ENCODE peak calls at places on chromosome 6, in six cellular contexts. One of them, this sample, is unnamed.

GRCh38 chr6:137389150-137389664 is 105.0 kb downstream of the OLIG3 start:
- DNase-seq in lung microvascular endothelial cell: no peak
- DNase-seq in NCI-H1092: no peak
- DNase-seq in cardiac fibroblast: peak; percentile 23
- DNase-seq in germinal center: no peak
- DNase-seq in activated naive CD4-positive, alpha-beta T cell treated with Interleukin-2 at 50 U/mL for 16 hours: peak; percentile 78
- DNase-seq in this sample: peak; percentile 36

GRCh38 chr6:160013987-160014868 is 45.3 kb downstream of the IGF2R start:
- DNase-seq in lung microvascular endothelial cell: no peak
- DNase-seq in NCI-H1092: peak; percentile 22
- DNase-seq in cardiac fibroblast: peak; percentile 26
- DNase-seq in germinal center: no peak
- DNase-seq in activated naive CD4-positive, alpha-beta T cell treated with Interleukin-2 at 50 U/mL for 16 hours: peak; percentile 12
- DNase-seq in this sample: peak; percentile 14

GRCh38 chr6:138465007-138465645 is 34.2 kb downstream of the NHSL1 start:
- DNase-seq in lung microvascular endothelial cell: peak; percentile 29
- DNase-seq in NCI-H1092: no peak
- DNase-seq in cardiac fibroblast: peak; percentile 98
- DNase-seq in germinal center: no peak
- DNase-seq in activated naive CD4-positive, alpha-beta T cell treated with Interleukin-2 at 50 U/mL for 16 hours: no peak
- DNase-seq in this sample: peak; percentile 92

GRCh38 chr6:143110572-143110971 is 49.9 kb downstream of the AIG1 start:
- DNase-seq in lung microvascular endothelial cell: no peak
- DNase-seq in NCI-H1092: no peak
- DNase-seq in cardiac fibroblast: peak; percentile 60
- DNase-seq in germinal center: no peak
- DNase-seq in activated naive CD4-positive, alpha-beta T cell treated with Interleukin-2 at 50 U/mL for 16 hours: no peak
- DNase-seq in this sample: no peak

GRCh38 chr6:166627039-166627874 is at the start of gene RPS6KA2:
- DNase-seq in lung microvascular endothelial cell: peak; percentile 100
- DNase-seq in NCI-H1092: peak; percentile 100
- DNase-seq in cardiac fibroblast: peak; percentile 100
- DNase-seq in germinal center: peak; percentile 98
- DNase-seq in activated naive CD4-positive, alpha-beta T cell treated with Interleukin-2 at 50 U/mL for 16 hours: peak; percentile 100
- DNase-seq in this sample: peak; percentile 100

GRCh38 chr6:161273752-161274487 is at the start of gene AGPAT4:
- DNase-seq in lung microvascular endothelial cell: peak; percentile 96
- DNase-seq in NCI-H1092: peak; percentile 94
- DNase-seq in cardiac fibroblast: peak; percentile 98
- DNase-seq in germinal center: peak; percentile 67
- DNase-seq in activated naive CD4-positive, alpha-beta T cell treated with Interleukin-2 at 50 U/mL for 16 hours: peak; percentile 62
- DNase-seq in this sample: peak; percentile 98

GRCh38 chr6:27126815-27127537 is 120.5 kb upstream of the PRSS16 start:
- DNase-seq in lung microvascular endothelial cell: peak; percentile 93
- DNase-seq in NCI-H1092: no peak
- DNase-seq in cardiac fibroblast: peak; percentile 95
- DNase-seq in germinal center: peak; percentile 75
- DNase-seq in activated naive CD4-positive, alpha-beta T cell treated with Interleukin-2 at 50 U/mL for 16 hours: peak; percentile 80
- DNase-seq in this sample: peak; percentile 95

GRCh38 chr6:107361568-107362270 is 97.6 kb downstream of the PDSS2 start:
- DNase-seq in lung microvascular endothelial cell: no peak
- DNase-seq in NCI-H1092: no peak
- DNase-seq in cardiac fibroblast: peak; percentile 82
- DNase-seq in germinal center: no peak
- DNase-seq in activated naive CD4-positive, alpha-beta T cell treated with Interleukin-2 at 50 U/mL for 16 hours: no peak
- DNase-seq in this sample: peak; percentile 62

GRCh38 chr6:25371037-25371347 is 91.8 kb downstream of the CARMIL1 start:
- DNase-seq in lung microvascular endothelial cell: no peak
- DNase-seq in NCI-H1092: no peak
- DNase-seq in cardiac fibroblast: no peak
- DNase-seq in germinal center: no peak
- DNase-seq in activated naive CD4-positive, alpha-beta T cell treated with Interleukin-2 at 50 U/mL for 16 hours: no peak
- DNase-seq in this sample: no peak

GRCh38 chr6:42211726-42212125 is 5.9 kb downstream of the MRPS10 start:
- DNase-seq in lung microvascular endothelial cell: no peak
- DNase-seq in NCI-H1092: no peak
- DNase-seq in cardiac fibroblast: no peak
- DNase-seq in germinal center: no peak
- DNase-seq in activated naive CD4-positive, alpha-beta T cell treated with Interleukin-2 at 50 U/mL for 16 hours: no peak
- DNase-seq in this sample: no peak

GRCh38 chr6:83126807-83127206 is 59.3 kb downstream of the DOP1A start:
- DNase-seq in lung microvascular endothelial cell: no peak
- DNase-seq in NCI-H1092: no peak
- DNase-seq in cardiac fibroblast: no peak
- DNase-seq in germinal center: no peak
- DNase-seq in activated naive CD4-positive, alpha-beta T cell treated with Interleukin-2 at 50 U/mL for 16 hours: no peak
- DNase-seq in this sample: no peak

GRCh38 chr6:83824831-83825230 is 28.3 kb upstream of the RIPPLY2 start:
- DNase-seq in lung microvascular endothelial cell: peak; percentile 55
- DNase-seq in NCI-H1092: no peak
- DNase-seq in cardiac fibroblast: no peak
- DNase-seq in germinal center: no peak
- DNase-seq in activated naive CD4-positive, alpha-beta T cell treated with Interleukin-2 at 50 U/mL for 16 hours: no peak
- DNase-seq in this sample: no peak

GRCh38 chr6:111487656-111488055 is 4.6 kb upstream of the REV3L start:
- DNase-seq in lung microvascular endothelial cell: no peak
- DNase-seq in NCI-H1092: no peak
- DNase-seq in cardiac fibroblast: peak; percentile 89
- DNase-seq in germinal center: peak; percentile 18
- DNase-seq in activated naive CD4-positive, alpha-beta T cell treated with Interleukin-2 at 50 U/mL for 16 hours: no peak
- DNase-seq in this sample: peak; percentile 81

GRCh38 chr6:36757206-36757605 is 59.6 kb downstream of the RAB44 start:
- DNase-seq in lung microvascular endothelial cell: peak; percentile 87
- DNase-seq in NCI-H1092: no peak
- DNase-seq in cardiac fibroblast: no peak
- DNase-seq in germinal center: peak; percentile 83
- DNase-seq in activated naive CD4-positive, alpha-beta T cell treated with Interleukin-2 at 50 U/mL for 16 hours: peak; percentile 50
- DNase-seq in this sample: no peak

GRCh38 chr6:13045676-13046075 is 282.7 kb downstream of the TBC1D7 start:
- DNase-seq in lung microvascular endothelial cell: no peak
- DNase-seq in NCI-H1092: no peak
- DNase-seq in cardiac fibroblast: no peak
- DNase-seq in germinal center: no peak
- DNase-seq in activated naive CD4-positive, alpha-beta T cell treated with Interleukin-2 at 50 U/mL for 16 hours: no peak
- DNase-seq in this sample: no peak

GRCh38 chr6:34511923-34512737 is 44.0 kb downstream of the SPDEF start:
- DNase-seq in lung microvascular endothelial cell: no peak
- DNase-seq in NCI-H1092: no peak
- DNase-seq in cardiac fibroblast: no peak
- DNase-seq in germinal center: no peak
- DNase-seq in activated naive CD4-positive, alpha-beta T cell treated with Interleukin-2 at 50 U/mL for 16 hours: no peak
- DNase-seq in this sample: no peak

GRCh38 chr6:123925360-123925759 is 121.7 kb downstream of the NKAIN2 start:
- DNase-seq in lung microvascular endothelial cell: no peak
- DNase-seq in NCI-H1092: no peak
- DNase-seq in cardiac fibroblast: no peak
- DNase-seq in germinal center: no peak
- DNase-seq in activated naive CD4-positive, alpha-beta T cell treated with Interleukin-2 at 50 U/mL for 16 hours: no peak
- DNase-seq in this sample: no peak

GRCh38 chr6:54308240-54308639 is at the start of gene TINAG:
- DNase-seq in lung microvascular endothelial cell: no peak
- DNase-seq in NCI-H1092: no peak
- DNase-seq in cardiac fibroblast: no peak
- DNase-seq in germinal center: no peak
- DNase-seq in activated naive CD4-positive, alpha-beta T cell treated with Interleukin-2 at 50 U/mL for 16 hours: no peak
- DNase-seq in this sample: no peak

GRCh38 chr6:137490506-137490905 is 3.7 kb downstream of the OLIG3 start:
- DNase-seq in lung microvascular endothelial cell: no peak
- DNase-seq in NCI-H1092: no peak
- DNase-seq in cardiac fibroblast: no peak
- DNase-seq in germinal center: no peak
- DNase-seq in activated naive CD4-positive, alpha-beta T cell treated with Interleukin-2 at 50 U/mL for 16 hours: no peak
- DNase-seq in this sample: no peak

GRCh38 chr6:24872769-24873168 is 63.0 kb downstream of the RIPOR2 start:
- DNase-seq in lung microvascular endothelial cell: no peak
- DNase-seq in NCI-H1092: no peak
- DNase-seq in cardiac fibroblast: no peak
- DNase-seq in germinal center: no peak
- DNase-seq in activated naive CD4-positive, alpha-beta T cell treated with Interleukin-2 at 50 U/mL for 16 hours: no peak
- DNase-seq in this sample: peak; percentile 7

GRCh38 chr6:72418495-72418894 is 203.4 kb upstream of the KCNQ5 start:
- DNase-seq in lung microvascular endothelial cell: no peak
- DNase-seq in NCI-H1092: no peak
- DNase-seq in cardiac fibroblast: peak; percentile 52
- DNase-seq in germinal center: no peak
- DNase-seq in activated naive CD4-positive, alpha-beta T cell treated with Interleukin-2 at 50 U/mL for 16 hours: no peak
- DNase-seq in this sample: peak; percentile 38

GRCh38 chr6:20497200-20497820 is 36.9 kb upstream of the CDKAL1 start:
- DNase-seq in lung microvascular endothelial cell: peak; percentile 74
- DNase-seq in NCI-H1092: no peak
- DNase-seq in cardiac fibroblast: peak; percentile 45
- DNase-seq in germinal center: no peak
- DNase-seq in activated naive CD4-positive, alpha-beta T cell treated with Interleukin-2 at 50 U/mL for 16 hours: no peak
- DNase-seq in this sample: no peak

GRCh38 chr6:34970487-34970886 is 81.4 kb downstream of the ANKS1A start:
- DNase-seq in lung microvascular endothelial cell: no peak
- DNase-seq in NCI-H1092: no peak
- DNase-seq in cardiac fibroblast: no peak
- DNase-seq in germinal center: no peak
- DNase-seq in activated naive CD4-positive, alpha-beta T cell treated with Interleukin-2 at 50 U/mL for 16 hours: no peak
- DNase-seq in this sample: no peak

GRCh38 chr6:2900821-2901644 is 2.1 kb downstream of the SERPINB9 start:
- DNase-seq in lung microvascular endothelial cell: peak; percentile 55
- DNase-seq in NCI-H1092: no peak
- DNase-seq in cardiac fibroblast: peak; percentile 17
- DNase-seq in germinal center: no peak
- DNase-seq in activated naive CD4-positive, alpha-beta T cell treated with Interleukin-2 at 50 U/mL for 16 hours: no peak
- DNase-seq in this sample: peak; percentile 25

GRCh38 chr6:21885532-21886089 is 292.1 kb downstream of the SOX4 start:
- DNase-seq in lung microvascular endothelial cell: peak; percentile 70
- DNase-seq in NCI-H1092: peak; percentile 11
- DNase-seq in cardiac fibroblast: peak; percentile 89
- DNase-seq in germinal center: no peak
- DNase-seq in activated naive CD4-positive, alpha-beta T cell treated with Interleukin-2 at 50 U/mL for 16 hours: no peak
- DNase-seq in this sample: peak; percentile 84

GRCh38 chr6:144036064-144036873 is 28.2 kb upstream of the PLAGL1 start:
- DNase-seq in lung microvascular endothelial cell: peak; percentile 17
- DNase-seq in NCI-H1092: no peak
- DNase-seq in cardiac fibroblast: peak; percentile 31
- DNase-seq in germinal center: no peak
- DNase-seq in activated naive CD4-positive, alpha-beta T cell treated with Interleukin-2 at 50 U/mL for 16 hours: no peak
- DNase-seq in this sample: peak; percentile 39

GRCh38 chr6:111952821-111953535 is 79.7 kb upstream of the FYN start:
- DNase-seq in lung microvascular endothelial cell: peak; percentile 11
- DNase-seq in NCI-H1092: no peak
- DNase-seq in cardiac fibroblast: peak; percentile 44
- DNase-seq in germinal center: no peak
- DNase-seq in activated naive CD4-positive, alpha-beta T cell treated with Interleukin-2 at 50 U/mL for 16 hours: no peak
- DNase-seq in this sample: no peak